ENCODE peak calls at places on chromosome 15, in seven cellular contexts. A, K, L, F, T, J and H are unnamed samples.

GRCh38 chr15:40266828-40267304 is 16.0 kb downstream of the ANKRD63 start:
- DNase-seq in A (no peak), F (no peak), K (peak), L (peak), J (no peak), T (no peak), H (no peak)

GRCh38 chr15:41483115-41483514 is 10.6 kb upstream of the ITPKA start:
- DNase-seq in F (peak), L (peak), J (no peak), T (no peak), A (no peak), K (no peak), H (peak)

GRCh38 chr15:65954289-65954741 is 85.0 kb downstream of the RAB11A start:
- DNase-seq in A (no peak), K (peak), T (no peak), F (peak), L (no peak), J (no peak), H (no peak)

GRCh38 chr15:34038023-34038403 is 991 bp downstream of the AVEN start:
- DNase-seq in T (no peak), A (peak), J (no peak), K (no peak), L (no peak), F (no peak), H (no peak)

GRCh38 chr15:63843901-63844317 is 10.2 kb upstream of the HERC1 start:
- DNase-seq in L (peak), J (no peak), F (no peak), A (no peak), K (no peak), T (peak), H (no peak)

GRCh38 chr15:30984542-30984941 is 6.9 kb downstream of the MTMR10 start:
- DNase-seq in T (no peak), J (no peak), L (no peak), K (no peak), A (no peak), F (no peak), H (no peak)

GRCh38 chr15:91146728-91147127 is 46.7 kb downstream of the SV2B start:
- DNase-seq in J (no peak), A (no peak), T (no peak), L (no peak), F (no peak), K (no peak), H (no peak)

GRCh38 chr15:88401269-88401971 is 65.8 kb downstream of the MRPL46 start:
- DNase-seq in L (no peak), F (no peak), K (no peak), T (no peak), A (no peak), J (no peak), H (no peak)

GRCh38 chr15:63134245-63134644 is 12.6 kb downstream of the LACTB start:
- DNase-seq in F (no peak), T (peak), A (no peak), K (no peak), L (no peak), J (no peak), H (no peak)

GRCh38 chr15:31080618-31081017 is 20.9 kb downstream of the TRPM1 start:
- DNase-seq in L (peak), A (no peak), F (peak), J (no peak), K (peak), T (peak), H (no peak)

GRCh38 chr15:100353469-100353868 is 11.7 kb upstream of the ADAMTS17 start:
- DNase-seq in L (no peak), K (no peak), T (no peak), A (no peak), J (no peak), F (peak), H (no peak)

GRCh38 chr15:68639926-68640600 is 61.3 kb downstream of the CORO2B start:
- DNase-seq in J (no peak), L (no peak), K (no peak), F (peak), A (no peak), T (no peak), H (no peak)

GRCh38 chr15:76393614-76394013 is 57.0 kb downstream of the ISL2 start:
- DNase-seq in K (no peak), A (no peak), F (no peak), J (no peak), L (peak), T (no peak), H (no peak)

GRCh38 chr15:31487811-31488436 is 161.3 kb downstream of the KLF13 start:
- DNase-seq in L (peak), A (no peak), T (peak), F (no peak), K (peak), J (no peak), H (peak)

GRCh38 chr15:71131601-71132357 is 16.5 kb downstream of the THSD4 start:
- DNase-seq in F (no peak), K (peak), L (no peak), J (no peak), T (no peak), A (no peak), H (no peak)